ENCODE peak calls at places on chromosomes 5 and 9, in five cellular contexts. One of them, this sample, is unnamed.

GRCh38 chr9:30732060-30732459 is 1652.4 kb upstream of the ACO1 start:
- DNase-seq in GM10248: no peak
- DNase-seq in nephron progenitor cell: no peak
- DNase-seq in progenitor cell of endocrine pancreas: no peak
- DNase-seq in GM12865: no peak
- DNase-seq in this sample: no peak

GRCh38 chr9:74824654-74825053 is 63.1 kb downstream of the TRPM6 start:
- DNase-seq in GM10248: no peak
- DNase-seq in nephron progenitor cell: no peak
- DNase-seq in progenitor cell of endocrine pancreas: no peak
- DNase-seq in GM12865: no peak
- DNase-seq in this sample: no peak

GRCh38 chr9:127833555-127833954 is 20.9 kb downstream of the ENG start:
- DNase-seq in GM10248: no peak
- DNase-seq in nephron progenitor cell: no peak
- DNase-seq in progenitor cell of endocrine pancreas: no peak
- DNase-seq in GM12865: no peak
- DNase-seq in this sample: no peak

GRCh38 chr5:122390107-122390506 is 78.1 kb downstream of the SNCAIP start:
- DNase-seq in GM10248: no peak
- DNase-seq in nephron progenitor cell: no peak
- DNase-seq in progenitor cell of endocrine pancreas: no peak
- DNase-seq in GM12865: no peak
- DNase-seq in this sample: no peak

GRCh38 chr5:14281746-14282181 is 138.6 kb downstream of the TRIO start:
- DNase-seq in GM10248: peak
- DNase-seq in nephron progenitor cell: no peak
- DNase-seq in progenitor cell of endocrine pancreas: no peak
- DNase-seq in GM12865: peak
- DNase-seq in this sample: no peak

GRCh38 chr5:111224561-111224989 is 391 bp downstream of the CAMK4 start:
- DNase-seq in GM10248: peak
- DNase-seq in nephron progenitor cell: no peak
- DNase-seq in progenitor cell of endocrine pancreas: no peak
- DNase-seq in GM12865: no peak
- DNase-seq in this sample: no peak

GRCh38 chr9:28134577-28134976 is 561.3 kb upstream of the C9orf72 start:
- DNase-seq in GM10248: no peak
- DNase-seq in nephron progenitor cell: no peak
- DNase-seq in progenitor cell of endocrine pancreas: no peak
- DNase-seq in GM12865: no peak
- DNase-seq in this sample: no peak

GRCh38 chr5:58934629-58935097 is 351.8 kb downstream of the RAB3C start:
- DNase-seq in GM10248: no peak
- DNase-seq in nephron progenitor cell: no peak
- DNase-seq in progenitor cell of endocrine pancreas: no peak
- DNase-seq in GM12865: no peak
- DNase-seq in this sample: no peak

GRCh38 chr9:108722396-108722795 is 133.4 kb downstream of the ACTL7B start:
- DNase-seq in GM10248: no peak
- DNase-seq in nephron progenitor cell: no peak
- DNase-seq in progenitor cell of endocrine pancreas: no peak
- DNase-seq in GM12865: no peak
- DNase-seq in this sample: no peak

GRCh38 chr9:4400731-4401130 is 89.5 kb upstream of the SLC1A1 start:
- DNase-seq in GM10248: no peak
- DNase-seq in nephron progenitor cell: no peak
- DNase-seq in progenitor cell of endocrine pancreas: no peak
- DNase-seq in GM12865: no peak
- DNase-seq in this sample: no peak

GRCh38 chr9:34072868-34073590 is 24.3 kb upstream of the UBAP2 start:
- DNase-seq in GM10248: no peak
- DNase-seq in nephron progenitor cell: peak
- DNase-seq in progenitor cell of endocrine pancreas: no peak
- DNase-seq in GM12865: no peak
- DNase-seq in this sample: no peak
- TF ChIP-seq CTCF in GM10248: no peak
- TF ChIP-seq CTCF in nephron progenitor cell: no peak
- TF ChIP-seq CTCF in progenitor cell of endocrine pancreas: no peak
- TF ChIP-seq CTCF in GM12865: no peak
- TF ChIP-seq CTCF in this sample: no peak

GRCh38 chr5:160802567-160802966 is 49.4 kb downstream of the ATP10B start:
- DNase-seq in GM10248: no peak
- DNase-seq in nephron progenitor cell: no peak
- DNase-seq in progenitor cell of endocrine pancreas: no peak
- DNase-seq in GM12865: peak
- DNase-seq in this sample: no peak
- TF ChIP-seq CTCF in GM10248: peak
- TF ChIP-seq CTCF in nephron progenitor cell: peak
- TF ChIP-seq CTCF in progenitor cell of endocrine pancreas: peak
- TF ChIP-seq CTCF in GM12865: no peak
- TF ChIP-seq CTCF in this sample: no peak

DNA sequence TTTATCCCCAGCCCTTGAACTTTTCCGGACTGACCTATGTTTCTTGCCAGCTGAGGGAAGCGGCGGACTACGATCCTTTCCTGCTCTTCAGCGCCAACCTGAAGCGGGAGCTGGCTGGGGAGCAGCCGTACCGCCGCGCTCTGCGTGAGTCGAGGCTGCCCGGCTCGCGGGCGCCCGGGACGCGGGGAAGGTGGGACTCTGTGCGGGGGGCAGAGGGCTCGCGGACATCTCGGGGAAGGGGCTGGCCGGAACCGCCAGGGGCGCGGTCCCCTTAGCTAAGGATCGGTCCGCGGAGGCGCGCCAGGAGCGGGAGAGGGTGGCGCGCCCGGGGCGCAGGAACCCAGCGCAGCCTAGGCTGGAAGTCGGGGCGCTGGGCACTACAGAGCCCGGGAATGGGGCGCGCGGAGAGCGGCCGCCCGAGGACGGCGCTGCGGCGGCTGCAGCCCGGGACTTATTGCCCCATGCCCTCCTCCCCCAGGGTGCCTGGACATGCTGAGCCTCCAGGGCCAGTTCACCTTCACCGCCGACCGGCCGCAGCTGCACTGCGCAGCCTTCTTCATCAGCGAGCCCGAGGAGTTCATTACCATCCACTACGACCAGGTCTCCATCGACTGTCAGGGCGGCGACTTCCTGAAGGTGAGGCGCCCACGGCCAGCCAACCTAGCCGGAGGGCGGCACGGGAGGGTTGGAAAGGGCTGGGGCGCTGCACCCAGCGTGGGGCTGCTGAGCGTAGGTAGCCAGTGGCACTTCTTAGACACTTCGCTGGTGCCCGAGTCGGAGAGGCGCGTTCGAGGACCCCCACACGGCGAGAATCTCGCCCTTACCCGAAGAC is 922 bp downstream of the CRHBP start:
- DNase-seq in GM10248: no peak
- DNase-seq in nephron progenitor cell: peak
- DNase-seq in progenitor cell of endocrine pancreas: peak
- DNase-seq in GM12865: no peak
- DNase-seq in this sample: peak
- TF ChIP-seq CTCF in GM10248: no peak
- TF ChIP-seq CTCF in nephron progenitor cell: no peak
- TF ChIP-seq CTCF in progenitor cell of endocrine pancreas: peak
- TF ChIP-seq CTCF in GM12865: no peak
- TF ChIP-seq CTCF in this sample: peak

GRCh38 chr5:80960531-80961375 is 590 bp downstream of the RASGRF2 start:
- DNase-seq in GM10248: peak
- DNase-seq in nephron progenitor cell: peak
- DNase-seq in progenitor cell of endocrine pancreas: peak
- DNase-seq in GM12865: no peak
- DNase-seq in this sample: peak
- TF ChIP-seq CTCF in GM10248: no peak
- TF ChIP-seq CTCF in nephron progenitor cell: no peak
- TF ChIP-seq CTCF in progenitor cell of endocrine pancreas: peak
- TF ChIP-seq CTCF in GM12865: no peak
- TF ChIP-seq CTCF in this sample: no peak

GRCh38 chr5:170552486-170553122 is 48.8 kb downstream of the KCNIP1 start:
- DNase-seq in GM10248: no peak
- DNase-seq in nephron progenitor cell: peak
- DNase-seq in progenitor cell of endocrine pancreas: no peak
- DNase-seq in GM12865: no peak
- DNase-seq in this sample: peak
- TF ChIP-seq CTCF in GM10248: no peak
- TF ChIP-seq CTCF in nephron progenitor cell: no peak
- TF ChIP-seq CTCF in progenitor cell of endocrine pancreas: no peak
- TF ChIP-seq CTCF in GM12865: no peak
- TF ChIP-seq CTCF in this sample: no peak

GRCh38 chr5:66684663-66685062 is 88.5 kb downstream of the MAST4 start:
- DNase-seq in GM10248: no peak
- DNase-seq in nephron progenitor cell: no peak
- DNase-seq in progenitor cell of endocrine pancreas: no peak
- DNase-seq in GM12865: no peak
- DNase-seq in this sample: no peak

GRCh38 chr5:66675369-66675768 is 79.2 kb downstream of the MAST4 start:
- DNase-seq in GM10248: no peak
- DNase-seq in nephron progenitor cell: no peak
- DNase-seq in progenitor cell of endocrine pancreas: no peak
- DNase-seq in GM12865: no peak
- DNase-seq in this sample: no peak

GRCh38 chr5:66680227-66680626 is 84.0 kb downstream of the MAST4 start:
- DNase-seq in GM10248: no peak
- DNase-seq in nephron progenitor cell: no peak
- DNase-seq in progenitor cell of endocrine pancreas: no peak
- DNase-seq in GM12865: no peak
- DNase-seq in this sample: no peak

GRCh38 chr5:66680804-66681203 is 84.6 kb downstream of the MAST4 start:
- DNase-seq in GM10248: no peak
- DNase-seq in nephron progenitor cell: no peak
- DNase-seq in progenitor cell of endocrine pancreas: no peak
- DNase-seq in GM12865: no peak
- DNase-seq in this sample: no peak
- TF ChIP-seq CTCF in GM10248: peak
- TF ChIP-seq CTCF in nephron progenitor cell: peak
- TF ChIP-seq CTCF in progenitor cell of endocrine pancreas: peak
- TF ChIP-seq CTCF in GM12865: no peak
- TF ChIP-seq CTCF in this sample: peak

DNA sequence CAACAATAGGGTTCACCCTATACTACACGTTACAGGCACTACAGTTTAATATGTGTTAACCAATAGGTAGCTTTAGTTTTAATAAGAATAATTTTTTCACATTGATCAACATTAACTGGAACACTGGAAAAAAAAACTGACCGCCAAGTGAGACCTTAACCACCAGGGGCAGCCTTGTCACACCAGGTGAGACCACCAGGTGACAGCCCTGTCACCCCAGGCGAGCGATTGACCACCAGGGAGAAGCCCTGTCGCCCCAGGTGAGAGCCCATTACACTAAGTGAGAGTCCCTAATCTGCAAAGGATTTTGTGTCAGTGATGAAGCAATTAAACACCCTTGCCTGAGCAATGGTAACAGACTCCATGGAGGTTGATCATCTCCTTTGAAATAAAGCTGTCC is 75.4 kb upstream of the SYK start:
- DNase-seq in GM10248: no peak
- DNase-seq in nephron progenitor cell: no peak
- DNase-seq in progenitor cell of endocrine pancreas: no peak
- DNase-seq in GM12865: peak
- DNase-seq in this sample: no peak
- TF ChIP-seq CTCF in GM10248: no peak
- TF ChIP-seq CTCF in nephron progenitor cell: peak
- TF ChIP-seq CTCF in progenitor cell of endocrine pancreas: peak
- TF ChIP-seq CTCF in GM12865: no peak
- TF ChIP-seq CTCF in this sample: peak